ENCODE peak calls at places on chromosomes 4 and X, in seven cellular contexts. V, N, Q, L, M, C and Z are unnamed samples.

GRCh38 chr4:92251711-92252110 is 52.1 kb upstream of the GRID2 start:
- DNase-seq in V (no peak), N (no peak), Q (no peak), L (no peak), M (no peak), C (no peak), Z (no peak)

GRCh38 chrX:14922437-14922836 is 49.2 kb downstream of the MOSPD2 start:
- DNase-seq in V (no peak), N (no peak), Q (no peak), L (no peak), M (no peak), C (no peak), Z (no peak)

GRCh38 chrX:1394731-1395501 is 3.0 kb upstream of the SLC25A6 start:
- DNase-seq in V (peak; percentile 56), N (no peak), Q (peak; percentile 54), L (no peak), M (no peak), C (no peak), Z (no peak)

GRCh38 chr4:84319124-84319523 is 180.0 kb downstream of the NKX6-1 start:
- DNase-seq in V (no peak), N (no peak), Q (no peak), L (peak; percentile 4), M (no peak), C (no peak), Z (no peak)

GRCh38 chrX:44036336-44036735 is 63.1 kb upstream of the NDP start:
- DNase-seq in V (no peak), N (no peak), Q (no peak), L (no peak), M (no peak), C (no peak), Z (no peak)

GRCh38 chr4:119663160-119663788 is 34.7 kb upstream of the PDE5A start:
- DNase-seq in V (no peak), N (no peak), Q (no peak), L (no peak), M (no peak), C (no peak), Z (no peak)

GRCh38 chr4:7665321-7665720 is 230.6 kb upstream of the PSAPL1 start:
- DNase-seq in V (no peak), N (no peak), Q (no peak), L (no peak), M (no peak), C (no peak), Z (no peak)

GRCh38 chrX:73289039-73289438 is 74.4 kb upstream of the NAP1L2 start:
- DNase-seq in V (no peak), N (no peak), Q (no peak), L (peak; percentile 4), M (no peak), C (no peak), Z (no peak)

GRCh38 chr4:1559896-1560650 is 124.0 kb downstream of the FAM53A start:
- DNase-seq in V (no peak), N (no peak), Q (no peak), L (no peak), M (no peak), C (no peak), Z (no peak)

GRCh38 chr4:83149885-83150562 is 35.5 kb upstream of the PLAC8 start:
- DNase-seq in V (no peak), N (no peak), Q (no peak), L (no peak), M (no peak), C (no peak), Z (no peak)

GRCh38 chr4:82957045-82957444 is 53.6 kb downstream of the LIN54 start:
- DNase-seq in V (no peak), N (no peak), Q (no peak), L (no peak), M (no peak), C (no peak), Z (no peak)

GRCh38 chr4:76361689-76362412 is 55.3 kb downstream of the STBD1 start:
- DNase-seq in V (no peak), N (no peak), Q (no peak), L (no peak), M (no peak), C (no peak), Z (no peak)

GRCh38 chr4:68346461-68346860 is 3.4 kb downstream of the YTHDC1 start:
- DNase-seq in V (no peak), N (no peak), Q (no peak), L (peak; percentile 34), M (no peak), C (no peak), Z (no peak)

GRCh38 chr4:139876328-139876941 is 210.8 kb downstream of the MGST2 start:
- DNase-seq in V (no peak), N (no peak), Q (no peak), L (no peak), M (no peak), C (no peak), Z (no peak)

GRCh38 chr4:26342328-26343040 is 21.7 kb downstream of the RBPJ start:
- DNase-seq in V (no peak), N (no peak), Q (no peak), L (no peak), M (no peak), C (no peak), Z (no peak)

GRCh38 chr4:74535471-74535870 is 90.5 kb downstream of the AREG start:
- DNase-seq in V (no peak), N (no peak), Q (no peak), L (no peak), M (no peak), C (no peak), Z (no peak)

GRCh38 chrX:53686151-53686885 is at the start of gene HUWE1:
- DNase-seq in V (peak; percentile 93), N (peak; percentile 82), Q (peak; percentile 89), L (peak; percentile 86), M (peak; percentile 67), C (peak; percentile 54), Z (peak; percentile 66)

GRCh38 chr4:161817822-161818412 is 345.9 kb downstream of the FSTL5 start:
- DNase-seq in V (no peak), N (no peak), Q (no peak), L (no peak), M (no peak), C (no peak), Z (no peak)

GRCh38 chr4:76153356-76153755 is 5.2 kb upstream of the NUP54 start:
- DNase-seq in V (no peak), N (no peak), Q (no peak), L (no peak), M (no peak), C (no peak), Z (no peak)

GRCh38 chr4:86744570-86744969 is 104.6 kb downstream of the SLC10A6 start:
- DNase-seq in V (no peak), N (no peak), Q (no peak), L (no peak), M (no peak), C (no peak), Z (no peak)

GRCh38 chrX:38819163-38819562 is 17.9 kb downstream of the MID1IP1 start:
- DNase-seq in V (no peak), N (no peak), Q (no peak), L (no peak), M (no peak), C (no peak), Z (no peak)

GRCh38 chr4:4759233-4759632 is 100.2 kb upstream of the MSX1 start:
- DNase-seq in V (no peak), N (no peak), Q (no peak), L (no peak), M (no peak), C (no peak), Z (no peak)

GRCh38 chrX:132631579-132632232 is 142.9 kb upstream of the MBNL3 start:
- DNase-seq in V (no peak), N (no peak), Q (no peak), L (peak; percentile 36), M (no peak), C (no peak), Z (no peak)